ENCODE peak calls at places on chromosomes 1 and 21, in nine cellular contexts. One of them, this sample, is unnamed.

GRCh38 chr1:193754732-193755427 is 568.5 kb upstream of the B3GALT2 start:
- DNase-seq in anterior cingulate cortex: no peak
- DNase-seq in kidney epithelial cell: no peak
- DNase-seq in AG04450: no peak
- DNase-seq in hypothalamus: no peak
- DNase-seq in midbrain: no peak
- DNase-seq in activated CD4-positive, alpha-beta T cell treated with anti-CD3 and anti-CD28 coated beads for 4 hours: no peak
- DNase-seq in astrocyte of the spinal cord: no peak
- DNase-seq in M059J: no peak
- DNase-seq in this sample: no peak

GRCh38 chr1:51840743-51841461 is 37.6 kb downstream of the NRDC start:
- DNase-seq in anterior cingulate cortex: no peak
- DNase-seq in kidney epithelial cell: no peak
- DNase-seq in AG04450: no peak
- DNase-seq in hypothalamus: no peak
- DNase-seq in midbrain: no peak
- DNase-seq in activated CD4-positive, alpha-beta T cell treated with anti-CD3 and anti-CD28 coated beads for 4 hours: no peak
- DNase-seq in astrocyte of the spinal cord: no peak
- DNase-seq in M059J: peak; percentile 16
- DNase-seq in this sample: no peak

GRCh38 chr1:66944330-66945274 is 19.8 kb downstream of the MIER1 start:
- DNase-seq in anterior cingulate cortex: no peak
- DNase-seq in kidney epithelial cell: peak; percentile 72
- DNase-seq in AG04450: peak; percentile 27
- DNase-seq in hypothalamus: no peak
- DNase-seq in midbrain: no peak
- DNase-seq in activated CD4-positive, alpha-beta T cell treated with anti-CD3 and anti-CD28 coated beads for 4 hours: no peak
- DNase-seq in astrocyte of the spinal cord: peak; percentile 82
- DNase-seq in M059J: peak; percentile 86
- DNase-seq in this sample: no peak

GRCh38 chr1:235329139-235329808 is 904 bp downstream of the GGPS1 start:
- DNase-seq in anterior cingulate cortex: no peak
- DNase-seq in kidney epithelial cell: peak; percentile 16
- DNase-seq in AG04450: no peak
- DNase-seq in hypothalamus: peak; percentile 17
- DNase-seq in midbrain: no peak
- DNase-seq in activated CD4-positive, alpha-beta T cell treated with anti-CD3 and anti-CD28 coated beads for 4 hours: peak; percentile 44
- DNase-seq in astrocyte of the spinal cord: no peak
- DNase-seq in M059J: peak; percentile 64
- DNase-seq in this sample: peak; percentile 26

GRCh38 chr1:29504266-29504665 is 267.9 kb downstream of the PTPRU start:
- DNase-seq in anterior cingulate cortex: no peak
- DNase-seq in kidney epithelial cell: no peak
- DNase-seq in AG04450: no peak
- DNase-seq in hypothalamus: no peak
- DNase-seq in midbrain: no peak
- DNase-seq in activated CD4-positive, alpha-beta T cell treated with anti-CD3 and anti-CD28 coated beads for 4 hours: no peak
- DNase-seq in astrocyte of the spinal cord: no peak
- DNase-seq in M059J: peak; percentile 10
- DNase-seq in this sample: no peak

GRCh38 chr1:202585591-202585934 is 124.7 kb downstream of the SYT2 start:
- DNase-seq in anterior cingulate cortex: no peak
- DNase-seq in kidney epithelial cell: no peak
- DNase-seq in AG04450: no peak
- DNase-seq in hypothalamus: no peak
- DNase-seq in midbrain: no peak
- DNase-seq in activated CD4-positive, alpha-beta T cell treated with anti-CD3 and anti-CD28 coated beads for 4 hours: no peak
- DNase-seq in astrocyte of the spinal cord: no peak
- DNase-seq in M059J: no peak
- DNase-seq in this sample: no peak

GRCh38 chr1:160193091-160193819 is 2.9 kb downstream of the CASQ1 start:
- DNase-seq in anterior cingulate cortex: peak; percentile 68
- DNase-seq in kidney epithelial cell: peak; percentile 54
- DNase-seq in AG04450: peak; percentile 78
- DNase-seq in hypothalamus: peak; percentile 78
- DNase-seq in midbrain: peak; percentile 91
- DNase-seq in activated CD4-positive, alpha-beta T cell treated with anti-CD3 and anti-CD28 coated beads for 4 hours: peak; percentile 85
- DNase-seq in astrocyte of the spinal cord: peak; percentile 83
- DNase-seq in M059J: peak; percentile 85
- DNase-seq in this sample: peak; percentile 98

GRCh38 chr1:47992720-47993119 is 4.5 kb downstream of the TRABD2B start:
- DNase-seq in anterior cingulate cortex: no peak
- DNase-seq in kidney epithelial cell: no peak
- DNase-seq in AG04450: no peak
- DNase-seq in hypothalamus: no peak
- DNase-seq in midbrain: no peak
- DNase-seq in activated CD4-positive, alpha-beta T cell treated with anti-CD3 and anti-CD28 coated beads for 4 hours: no peak
- DNase-seq in astrocyte of the spinal cord: peak; percentile 58
- DNase-seq in M059J: no peak
- DNase-seq in this sample: no peak

GRCh38 chr1:235562589-235562988 is 58.3 kb upstream of the B3GALNT2 start:
- DNase-seq in anterior cingulate cortex: no peak
- DNase-seq in kidney epithelial cell: no peak
- DNase-seq in AG04450: no peak
- DNase-seq in hypothalamus: no peak
- DNase-seq in midbrain: no peak
- DNase-seq in activated CD4-positive, alpha-beta T cell treated with anti-CD3 and anti-CD28 coated beads for 4 hours: no peak
- DNase-seq in astrocyte of the spinal cord: no peak
- DNase-seq in M059J: no peak
- DNase-seq in this sample: no peak

GRCh38 chr1:68231627-68232303 is 558 bp downstream of the WLS start:
- DNase-seq in anterior cingulate cortex: peak; percentile 28
- DNase-seq in kidney epithelial cell: no peak
- DNase-seq in AG04450: peak; percentile 39
- DNase-seq in hypothalamus: peak; percentile 52
- DNase-seq in midbrain: peak; percentile 50
- DNase-seq in activated CD4-positive, alpha-beta T cell treated with anti-CD3 and anti-CD28 coated beads for 4 hours: no peak
- DNase-seq in astrocyte of the spinal cord: peak; percentile 85
- DNase-seq in M059J: peak; percentile 85
- DNase-seq in this sample: peak; percentile 24

GRCh38 chr1:34155851-34156250 is 9.2 kb downstream of the CSMD2 start:
- DNase-seq in anterior cingulate cortex: no peak
- DNase-seq in kidney epithelial cell: no peak
- DNase-seq in AG04450: no peak
- DNase-seq in hypothalamus: no peak
- DNase-seq in midbrain: no peak
- DNase-seq in activated CD4-positive, alpha-beta T cell treated with anti-CD3 and anti-CD28 coated beads for 4 hours: no peak
- DNase-seq in astrocyte of the spinal cord: no peak
- DNase-seq in M059J: peak; percentile 79
- DNase-seq in this sample: no peak

GRCh38 chr1:61844006-61844405 is 101.7 kb downstream of the PATJ start:
- DNase-seq in anterior cingulate cortex: no peak
- DNase-seq in kidney epithelial cell: no peak
- DNase-seq in AG04450: no peak
- DNase-seq in hypothalamus: no peak
- DNase-seq in midbrain: no peak
- DNase-seq in activated CD4-positive, alpha-beta T cell treated with anti-CD3 and anti-CD28 coated beads for 4 hours: no peak
- DNase-seq in astrocyte of the spinal cord: no peak
- DNase-seq in M059J: no peak
- DNase-seq in this sample: no peak

GRCh38 chr1:82449671-82450070 is 648.9 kb downstream of the ADGRL2 start:
- DNase-seq in anterior cingulate cortex: no peak
- DNase-seq in kidney epithelial cell: peak; percentile 56
- DNase-seq in AG04450: no peak
- DNase-seq in hypothalamus: no peak
- DNase-seq in midbrain: no peak
- DNase-seq in activated CD4-positive, alpha-beta T cell treated with anti-CD3 and anti-CD28 coated beads for 4 hours: no peak
- DNase-seq in astrocyte of the spinal cord: peak; percentile 54
- DNase-seq in M059J: peak; percentile 53
- DNase-seq in this sample: no peak

GRCh38 chr1:228377664-228378452 is 28.8 kb downstream of the TRIM11 start:
- DNase-seq in anterior cingulate cortex: no peak
- DNase-seq in kidney epithelial cell: no peak
- DNase-seq in AG04450: no peak
- DNase-seq in hypothalamus: no peak
- DNase-seq in midbrain: no peak
- DNase-seq in activated CD4-positive, alpha-beta T cell treated with anti-CD3 and anti-CD28 coated beads for 4 hours: no peak
- DNase-seq in astrocyte of the spinal cord: no peak
- DNase-seq in M059J: no peak
- DNase-seq in this sample: no peak

GRCh38 chr1:68174173-68175113 is 57.9 kb downstream of the WLS start:
- DNase-seq in anterior cingulate cortex: no peak
- DNase-seq in kidney epithelial cell: peak; percentile 83
- DNase-seq in AG04450: peak; percentile 94
- DNase-seq in hypothalamus: no peak
- DNase-seq in midbrain: peak; percentile 33
- DNase-seq in activated CD4-positive, alpha-beta T cell treated with anti-CD3 and anti-CD28 coated beads for 4 hours: no peak
- DNase-seq in astrocyte of the spinal cord: peak; percentile 97
- DNase-seq in M059J: peak; percentile 98
- DNase-seq in this sample: peak; percentile 2

GRCh38 chr21:43295016-43295958 is 126.5 kb downstream of the CRYAA start:
- DNase-seq in anterior cingulate cortex: no peak
- DNase-seq in kidney epithelial cell: no peak
- DNase-seq in AG04450: no peak
- DNase-seq in hypothalamus: no peak
- DNase-seq in midbrain: no peak
- DNase-seq in activated CD4-positive, alpha-beta T cell treated with anti-CD3 and anti-CD28 coated beads for 4 hours: no peak
- DNase-seq in astrocyte of the spinal cord: no peak
- DNase-seq in M059J: no peak
- DNase-seq in this sample: no peak

GRCh38 chr1:245946905-245947304 is 560.2 kb downstream of the SMYD3 start:
- DNase-seq in anterior cingulate cortex: no peak
- DNase-seq in kidney epithelial cell: no peak
- DNase-seq in AG04450: no peak
- DNase-seq in hypothalamus: no peak
- DNase-seq in midbrain: no peak
- DNase-seq in activated CD4-positive, alpha-beta T cell treated with anti-CD3 and anti-CD28 coated beads for 4 hours: no peak
- DNase-seq in astrocyte of the spinal cord: no peak
- DNase-seq in M059J: no peak
- DNase-seq in this sample: no peak

GRCh38 chr21:39363607-39364555 is 15.0 kb upstream of the HMGN1 start:
- DNase-seq in anterior cingulate cortex: no peak
- DNase-seq in kidney epithelial cell: no peak
- DNase-seq in AG04450: no peak
- DNase-seq in hypothalamus: no peak
- DNase-seq in midbrain: no peak
- DNase-seq in activated CD4-positive, alpha-beta T cell treated with anti-CD3 and anti-CD28 coated beads for 4 hours: no peak
- DNase-seq in astrocyte of the spinal cord: no peak
- DNase-seq in M059J: no peak
- DNase-seq in this sample: no peak

GRCh38 chr1:179753061-179753460 is 10.0 kb downstream of the FAM163A start:
- DNase-seq in anterior cingulate cortex: no peak
- DNase-seq in kidney epithelial cell: no peak
- DNase-seq in AG04450: no peak
- DNase-seq in hypothalamus: no peak
- DNase-seq in midbrain: no peak
- DNase-seq in activated CD4-positive, alpha-beta T cell treated with anti-CD3 and anti-CD28 coated beads for 4 hours: no peak
- DNase-seq in astrocyte of the spinal cord: no peak
- DNase-seq in M059J: no peak
- DNase-seq in this sample: no peak

GRCh38 chr1:26754086-26754874 is 33.5 kb upstream of the PIGV start:
- DNase-seq in anterior cingulate cortex: no peak
- DNase-seq in kidney epithelial cell: no peak
- DNase-seq in AG04450: no peak
- DNase-seq in hypothalamus: no peak
- DNase-seq in midbrain: no peak
- DNase-seq in activated CD4-positive, alpha-beta T cell treated with anti-CD3 and anti-CD28 coated beads for 4 hours: no peak
- DNase-seq in astrocyte of the spinal cord: no peak
- DNase-seq in M059J: no peak
- DNase-seq in this sample: no peak

GRCh38 chr21:44834951-44835646 is 17.2 kb upstream of the SUMO3 start:
- DNase-seq in anterior cingulate cortex: no peak
- DNase-seq in kidney epithelial cell: no peak
- DNase-seq in AG04450: no peak
- DNase-seq in hypothalamus: no peak
- DNase-seq in midbrain: no peak
- DNase-seq in activated CD4-positive, alpha-beta T cell treated with anti-CD3 and anti-CD28 coated beads for 4 hours: no peak
- DNase-seq in astrocyte of the spinal cord: no peak
- DNase-seq in M059J: no peak
- DNase-seq in this sample: no peak

GRCh38 chr1:17011439-17012307 is at the start of gene ATP13A2:
- DNase-seq in anterior cingulate cortex: peak; percentile 53
- DNase-seq in kidney epithelial cell: no peak
- DNase-seq in AG04450: no peak
- DNase-seq in hypothalamus: peak; percentile 77
- DNase-seq in midbrain: peak; percentile 84
- DNase-seq in activated CD4-positive, alpha-beta T cell treated with anti-CD3 and anti-CD28 coated beads for 4 hours: peak; percentile 82
- DNase-seq in astrocyte of the spinal cord: peak; percentile 66
- DNase-seq in M059J: peak; percentile 76
- DNase-seq in this sample: peak; percentile 61

GRCh38 chr1:10979483-10979920 is 33.0 kb upstream of the TARDBP start:
- DNase-seq in anterior cingulate cortex: peak; percentile 38
- DNase-seq in kidney epithelial cell: no peak
- DNase-seq in AG04450: no peak
- DNase-seq in hypothalamus: peak; percentile 75
- DNase-seq in midbrain: peak; percentile 82
- DNase-seq in activated CD4-positive, alpha-beta T cell treated with anti-CD3 and anti-CD28 coated beads for 4 hours: no peak
- DNase-seq in astrocyte of the spinal cord: no peak
- DNase-seq in M059J: peak; percentile 83
- DNase-seq in this sample: peak; percentile 54

GRCh38 chr1:63902844-63903589 is 129.2 kb downstream of the ROR1 start:
- DNase-seq in anterior cingulate cortex: no peak
- DNase-seq in kidney epithelial cell: no peak
- DNase-seq in AG04450: no peak
- DNase-seq in hypothalamus: no peak
- DNase-seq in midbrain: no peak
- DNase-seq in activated CD4-positive, alpha-beta T cell treated with anti-CD3 and anti-CD28 coated beads for 4 hours: no peak
- DNase-seq in astrocyte of the spinal cord: no peak
- DNase-seq in M059J: peak; percentile 55
- DNase-seq in this sample: no peak

GRCh38 chr1:155759966-155760630 is 71.2 kb downstream of the DAP3 start:
- DNase-seq in anterior cingulate cortex: no peak
- DNase-seq in kidney epithelial cell: no peak
- DNase-seq in AG04450: no peak
- DNase-seq in hypothalamus: no peak
- DNase-seq in midbrain: no peak
- DNase-seq in activated CD4-positive, alpha-beta T cell treated with anti-CD3 and anti-CD28 coated beads for 4 hours: no peak
- DNase-seq in astrocyte of the spinal cord: no peak
- DNase-seq in M059J: peak; percentile 37
- DNase-seq in this sample: no peak

GRCh38 chr21:34022557-34023335 is 50.6 kb upstream of the MRPS6 start:
- DNase-seq in anterior cingulate cortex: no peak
- DNase-seq in kidney epithelial cell: no peak
- DNase-seq in AG04450: no peak
- DNase-seq in hypothalamus: no peak
- DNase-seq in midbrain: no peak
- DNase-seq in activated CD4-positive, alpha-beta T cell treated with anti-CD3 and anti-CD28 coated beads for 4 hours: peak; percentile 33
- DNase-seq in astrocyte of the spinal cord: no peak
- DNase-seq in M059J: peak; percentile 72
- DNase-seq in this sample: no peak

GRCh38 chr1:161089938-161090337 is 580 bp upstream of the NECTIN4 start:
- DNase-seq in anterior cingulate cortex: no peak
- DNase-seq in kidney epithelial cell: no peak
- DNase-seq in AG04450: no peak
- DNase-seq in hypothalamus: no peak
- DNase-seq in midbrain: no peak
- DNase-seq in activated CD4-positive, alpha-beta T cell treated with anti-CD3 and anti-CD28 coated beads for 4 hours: no peak
- DNase-seq in astrocyte of the spinal cord: no peak
- DNase-seq in M059J: no peak
- DNase-seq in this sample: no peak

GRCh38 chr1:89942825-89943658 is 51.9 kb upstream of the ZNF326 start:
- DNase-seq in anterior cingulate cortex: no peak
- DNase-seq in kidney epithelial cell: no peak
- DNase-seq in AG04450: no peak
- DNase-seq in hypothalamus: no peak
- DNase-seq in midbrain: no peak
- DNase-seq in activated CD4-positive, alpha-beta T cell treated with anti-CD3 and anti-CD28 coated beads for 4 hours: no peak
- DNase-seq in astrocyte of the spinal cord: no peak
- DNase-seq in M059J: peak; percentile 58
- DNase-seq in this sample: no peak

GRCh38 chr21:21668198-21668597 is 670.0 kb downstream of the NCAM2 start:
- DNase-seq in anterior cingulate cortex: no peak
- DNase-seq in kidney epithelial cell: no peak
- DNase-seq in AG04450: no peak
- DNase-seq in hypothalamus: no peak
- DNase-seq in midbrain: no peak
- DNase-seq in activated CD4-positive, alpha-beta T cell treated with anti-CD3 and anti-CD28 coated beads for 4 hours: no peak
- DNase-seq in astrocyte of the spinal cord: no peak
- DNase-seq in M059J: no peak
- DNase-seq in this sample: no peak

GRCh38 chr1:93730621-93731020 is 49.0 kb upstream of the BCAR3 start:
- DNase-seq in anterior cingulate cortex: no peak
- DNase-seq in kidney epithelial cell: no peak
- DNase-seq in AG04450: no peak
- DNase-seq in hypothalamus: no peak
- DNase-seq in midbrain: no peak
- DNase-seq in activated CD4-positive, alpha-beta T cell treated with anti-CD3 and anti-CD28 coated beads for 4 hours: no peak
- DNase-seq in astrocyte of the spinal cord: no peak
- DNase-seq in M059J: no peak
- DNase-seq in this sample: no peak

GRCh38 chr1:118973536-118974160 is 14.5 kb downstream of the TBX15 start:
- DNase-seq in anterior cingulate cortex: no peak
- DNase-seq in kidney epithelial cell: no peak
- DNase-seq in AG04450: no peak
- DNase-seq in hypothalamus: no peak
- DNase-seq in midbrain: no peak
- DNase-seq in activated CD4-positive, alpha-beta T cell treated with anti-CD3 and anti-CD28 coated beads for 4 hours: no peak
- DNase-seq in astrocyte of the spinal cord: no peak
- DNase-seq in M059J: no peak
- DNase-seq in this sample: no peak